ENCODE peak calls at places on chromosomes 4 and X, in four cellular contexts. L, V, J and W are unnamed samples.

GRCh38 chr4:186948361-186949291 is 225.0 kb upstream of the FAT1 start:
- DNase-seq in J (no peak), L (peak), V (no peak), W (no peak)

GRCh38 chrX:119150163-119151135 is 22.8 kb upstream of the KIAA1210 start:
- DNase-seq in J (no peak), L (no peak), V (no peak), W (no peak)

GRCh38 chr4:108483077-108483476 is 137.3 kb upstream of the RPL34 start:
- DNase-seq in J (no peak), V (no peak), L (no peak), W (no peak)

GRCh38 chrX:34300871-34301270 is 168.8 kb upstream of the FAM47A start:
- DNase-seq in J (peak), L (peak), V (peak), W (peak)

GRCh38 chrX:118978451-118978850 is 4.0 kb downstream of the LONRF3 start:
- DNase-seq in V (no peak), L (peak), J (no peak), W (no peak)

GRCh38 chr4:51842554-51843308 is at the start of gene DCUN1D4:
- DNase-seq in J (peak), V (peak), L (peak), W (peak)

GRCh38 chr4:161936625-161937133 is 227.1 kb downstream of the FSTL5 start:
- DNase-seq in J (no peak), V (no peak), L (peak), W (no peak)

GRCh38 chrX:58044130-58044529 is 133.9 kb upstream of the ZXDA start:
- DNase-seq in V (no peak), J (no peak), L (no peak), W (no peak)

GRCh38 chrX:131633285-131633917 is 89.5 kb downstream of the OR13H1 start:
- DNase-seq in V (peak), L (peak), J (peak), W (peak)

GRCh38 chrX:41922125-41922521 is 1.2 kb downstream of the CASK start:
- DNase-seq in L (no peak), V (no peak), J (no peak), W (no peak)

GRCh38 chr4:114116861-114117260 is 137.4 kb upstream of the ARSJ start:
- DNase-seq in J (no peak), V (no peak), L (no peak), W (no peak)

GRCh38 chr4:57424231-57424897 is 314.2 kb upstream of the IGFBP7 start:
- DNase-seq in V (no peak), J (no peak), L (peak), W (no peak)

GRCh38 chrX:71178908-71179307 is 34.3 kb downstream of the NLGN3 start:
- DNase-seq in V (no peak), J (peak), L (peak), W (peak)

GRCh38 chr4:73450398-73451004 is 14.5 kb downstream of the AFP start:
- DNase-seq in J (no peak), L (peak), V (no peak), W (peak)

GRCh38 chr4:137694138-137694537 is 161.8 kb upstream of the PCDH18 start:
- DNase-seq in L (no peak), J (no peak), V (no peak), W (no peak)

GRCh38 chr4:183441276-183441675 is 3.2 kb upstream of the CDKN2AIP start:
- DNase-seq in V (no peak), J (no peak), L (no peak), W (no peak)

GRCh38 chr4:94488667-94489066 is 36.9 kb downstream of the PDLIM5 start:
- DNase-seq in L (peak), J (no peak), V (no peak), W (no peak)

GRCh38 chr4:64121803-64122202 is 287.4 kb downstream of the TECRL start:
- DNase-seq in L (no peak), J (no peak), V (no peak), W (no peak)

GRCh38 chrX:110403436-110403835 is 44.8 kb downstream of the RTL9 start:
- DNase-seq in L (no peak), V (no peak), J (no peak), W (no peak)

GRCh38 chr4:1938027-1938426 is 66.8 kb downstream of the NSD2 start:
- DNase-seq in V (no peak), J (no peak), L (no peak), W (no peak)

GRCh38 chr4:4714330-4714729 is 145.1 kb upstream of the MSX1 start:
- DNase-seq in J (no peak), V (no peak), L (no peak), W (no peak)

GRCh38 chrX:120791013-120791643 is 84.5 kb downstream of the CT47B1 start:
- DNase-seq in L (peak), J (no peak), V (no peak), W (no peak)

GRCh38 chr4:7985891-7986441 is 46.3 kb upstream of the AFAP1 start:
- DNase-seq in J (peak), V (no peak), L (no peak), W (no peak)

GRCh38 chrX:129772796-129773431 is 6.8 kb upstream of the SASH3 start:
- DNase-seq in L (no peak), V (no peak), J (no peak), W (no peak)

GRCh38 chr4:7073059-7073458 is 5.2 kb upstream of the GRPEL1 start:
- DNase-seq in V (no peak), L (no peak), J (no peak), W (no peak)

GRCh38 chr4:113316879-113317278 is 267.4 kb downstream of the ANK2 start:
- DNase-seq in V (no peak), J (no peak), L (no peak), W (no peak)

GRCh38 chrX:50812995-50813842 is 775 bp downstream of the SHROOM4 start:
- DNase-seq in J (no peak), L (peak), V (no peak), W (no peak)

GRCh38 chr4:98092833-98093439 is 50.3 kb downstream of the STPG2 start:
- DNase-seq in J (peak), V (no peak), L (peak), W (no peak)

GRCh38 chr4:16820304-16820703 is 78.1 kb downstream of the LDB2 start:
- DNase-seq in J (no peak), L (no peak), V (no peak), W (no peak)
- TF ChIP-seq RNF2 in J (no peak), L (no peak), V (no peak), W (no peak)

DNA sequence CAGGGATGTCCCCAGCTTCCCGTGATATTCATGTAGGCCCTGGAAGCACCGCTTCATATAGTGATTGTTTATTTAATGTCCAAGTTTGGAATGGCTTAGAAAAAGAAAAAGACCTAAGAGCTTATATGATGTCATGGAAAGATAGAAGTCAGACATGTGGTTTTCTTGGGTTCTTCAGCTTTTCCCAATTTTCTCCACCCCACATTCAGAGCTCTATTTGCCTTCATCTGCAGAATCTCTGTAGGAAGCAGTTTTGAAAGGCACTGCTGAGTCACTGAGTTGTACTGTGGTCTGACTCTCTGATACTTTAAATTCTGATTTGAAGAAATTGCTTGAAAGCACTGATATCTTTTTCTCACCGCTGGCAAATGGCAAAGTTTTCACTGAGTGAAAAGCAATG is 120.6 kb upstream of the EDNRA start:
- DNase-seq in J (no peak), L (no peak), V (no peak), W (no peak)
- TF ChIP-seq PHF8 in J (no peak), L (no peak), V (no peak), W (no peak)

DNA sequence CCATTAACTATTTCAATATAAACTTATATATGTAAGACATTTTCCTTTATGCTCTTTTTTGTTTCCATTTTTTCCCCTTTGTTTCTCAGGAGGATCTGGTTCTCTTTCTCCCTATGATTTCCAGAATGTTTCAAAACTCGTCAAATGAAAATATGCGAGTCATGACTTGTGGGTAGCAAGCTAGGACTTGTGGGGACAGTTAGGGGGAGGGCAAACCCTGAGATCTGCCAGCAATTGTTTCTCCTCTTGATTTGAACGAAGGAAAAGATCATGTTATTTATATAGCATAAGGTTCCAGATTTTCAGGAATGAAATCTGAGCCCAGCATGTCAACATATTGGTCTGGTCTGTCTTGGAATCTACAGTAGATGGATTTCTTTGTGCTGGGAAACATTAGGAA is 28.9 kb upstream of the GPC4 start:
- DNase-seq in J (no peak), V (no peak), L (no peak), W (no peak)
- TF ChIP-seq RNF2 in J (no peak), V (no peak), L (no peak), W (no peak)

GRCh38 chr4:38949416-38950051 is 81.9 kb downstream of the FAM114A1 start:
- DNase-seq in V (no peak), J (no peak), L (no peak), W (no peak)
- TF ChIP-seq PHF8 in V (no peak), J (no peak), L (no peak), W (no peak)